ENCODE peak calls at places on chromosomes 2 and 18, in ten cellular contexts. One of them, this sample, is unnamed.

GRCh38 chr2:229920011-229920781 is 1.6 kb downstream of the TRIP12 start:
- DNase-seq in cardiac muscle cell: no peak
- DNase-seq in PC-3: no peak
- DNase-seq in GM12865: peak; percentile 32
- DNase-seq in HL-60: no peak
- DNase-seq in fibroblast of lung: peak; percentile 21
- DNase-seq in choroid plexus epithelial cell: peak; percentile 41
- DNase-seq in astrocyte: no peak
- DNase-seq in astrocyte of the spinal cord: peak; percentile 37
- DNase-seq in CD8-positive, alpha-beta T cell: peak; percentile 62
- DNase-seq in this sample: no peak

GRCh38 chr2:69937968-69938367 is 23.1 kb downstream of the MXD1 start:
- DNase-seq in cardiac muscle cell: no peak
- DNase-seq in PC-3: no peak
- DNase-seq in GM12865: no peak
- DNase-seq in HL-60: no peak
- DNase-seq in fibroblast of lung: no peak
- DNase-seq in choroid plexus epithelial cell: no peak
- DNase-seq in astrocyte: no peak
- DNase-seq in astrocyte of the spinal cord: no peak
- DNase-seq in CD8-positive, alpha-beta T cell: no peak
- DNase-seq in this sample: no peak

GRCh38 chr2:159456500-159457426 is 159.6 kb downstream of the BAZ2B start:
- DNase-seq in cardiac muscle cell: no peak
- DNase-seq in PC-3: no peak
- DNase-seq in GM12865: peak; percentile 3
- DNase-seq in HL-60: no peak
- DNase-seq in fibroblast of lung: peak; percentile 67
- DNase-seq in choroid plexus epithelial cell: peak; percentile 46
- DNase-seq in astrocyte: peak; percentile 55
- DNase-seq in astrocyte of the spinal cord: peak; percentile 10
- DNase-seq in CD8-positive, alpha-beta T cell: no peak
- DNase-seq in this sample: no peak

GRCh38 chr18:5298156-5298852 is 2.8 kb upstream of the ZBTB14 start:
- DNase-seq in cardiac muscle cell: no peak
- DNase-seq in PC-3: no peak
- DNase-seq in GM12865: no peak
- DNase-seq in HL-60: no peak
- DNase-seq in fibroblast of lung: no peak
- DNase-seq in choroid plexus epithelial cell: peak; percentile 55
- DNase-seq in astrocyte: no peak
- DNase-seq in astrocyte of the spinal cord: peak; percentile 22
- DNase-seq in CD8-positive, alpha-beta T cell: no peak
- DNase-seq in this sample: no peak

GRCh38 chr18:47679864-47680263 is 250.6 kb downstream of the SMAD2 start:
- DNase-seq in cardiac muscle cell: no peak
- DNase-seq in PC-3: no peak
- DNase-seq in GM12865: peak; percentile 81
- DNase-seq in HL-60: no peak
- DNase-seq in fibroblast of lung: no peak
- DNase-seq in choroid plexus epithelial cell: no peak
- DNase-seq in astrocyte: no peak
- DNase-seq in astrocyte of the spinal cord: no peak
- DNase-seq in CD8-positive, alpha-beta T cell: no peak
- DNase-seq in this sample: no peak

GRCh38 chr2:95047629-95048510 is 22.4 kb downstream of the MAL start:
- DNase-seq in cardiac muscle cell: no peak
- DNase-seq in PC-3: no peak
- DNase-seq in GM12865: no peak
- DNase-seq in HL-60: no peak
- DNase-seq in fibroblast of lung: no peak
- DNase-seq in choroid plexus epithelial cell: no peak
- DNase-seq in astrocyte: no peak
- DNase-seq in astrocyte of the spinal cord: no peak
- DNase-seq in CD8-positive, alpha-beta T cell: no peak
- DNase-seq in this sample: no peak

GRCh38 chr2:113053666-113054435 is 1.2 kb upstream of the IL36B start:
- DNase-seq in cardiac muscle cell: no peak
- DNase-seq in PC-3: no peak
- DNase-seq in GM12865: no peak
- DNase-seq in HL-60: no peak
- DNase-seq in fibroblast of lung: no peak
- DNase-seq in choroid plexus epithelial cell: no peak
- DNase-seq in astrocyte: no peak
- DNase-seq in astrocyte of the spinal cord: no peak
- DNase-seq in CD8-positive, alpha-beta T cell: no peak
- DNase-seq in this sample: no peak

GRCh38 chr18:50844960-50845359 is 25.1 kb upstream of the MRO start:
- DNase-seq in cardiac muscle cell: no peak
- DNase-seq in PC-3: no peak
- DNase-seq in GM12865: no peak
- DNase-seq in HL-60: no peak
- DNase-seq in fibroblast of lung: no peak
- DNase-seq in choroid plexus epithelial cell: no peak
- DNase-seq in astrocyte: no peak
- DNase-seq in astrocyte of the spinal cord: no peak
- DNase-seq in CD8-positive, alpha-beta T cell: no peak
- DNase-seq in this sample: no peak

GRCh38 chr2:6968319-6969100 is 51.3 kb downstream of the RNF144A start:
- DNase-seq in cardiac muscle cell: peak; percentile 61
- DNase-seq in PC-3: no peak
- DNase-seq in GM12865: peak; percentile 19
- DNase-seq in HL-60: no peak
- DNase-seq in fibroblast of lung: peak; percentile 41
- DNase-seq in choroid plexus epithelial cell: peak; percentile 82
- DNase-seq in astrocyte: peak; percentile 30
- DNase-seq in astrocyte of the spinal cord: peak; percentile 76
- DNase-seq in CD8-positive, alpha-beta T cell: no peak
- DNase-seq in this sample: no peak

GRCh38 chr2:939936-940620 is 10.6 kb upstream of the SNTG2 start:
- DNase-seq in cardiac muscle cell: peak; percentile 77
- DNase-seq in PC-3: no peak
- DNase-seq in GM12865: no peak
- DNase-seq in HL-60: no peak
- DNase-seq in fibroblast of lung: no peak
- DNase-seq in choroid plexus epithelial cell: peak; percentile 56
- DNase-seq in astrocyte: no peak
- DNase-seq in astrocyte of the spinal cord: peak; percentile 52
- DNase-seq in CD8-positive, alpha-beta T cell: no peak
- DNase-seq in this sample: no peak

GRCh38 chr2:149213764-149214493 is 116.5 kb upstream of the LYPD6 start:
- DNase-seq in cardiac muscle cell: no peak
- DNase-seq in PC-3: no peak
- DNase-seq in GM12865: no peak
- DNase-seq in HL-60: no peak
- DNase-seq in fibroblast of lung: no peak
- DNase-seq in choroid plexus epithelial cell: no peak
- DNase-seq in astrocyte: no peak
- DNase-seq in astrocyte of the spinal cord: no peak
- DNase-seq in CD8-positive, alpha-beta T cell: no peak
- DNase-seq in this sample: no peak

GRCh38 chr2:17733650-17734049 is 20.0 kb downstream of the SMC6 start:
- DNase-seq in cardiac muscle cell: no peak
- DNase-seq in PC-3: no peak
- DNase-seq in GM12865: no peak
- DNase-seq in HL-60: no peak
- DNase-seq in fibroblast of lung: no peak
- DNase-seq in choroid plexus epithelial cell: no peak
- DNase-seq in astrocyte: no peak
- DNase-seq in astrocyte of the spinal cord: no peak
- DNase-seq in CD8-positive, alpha-beta T cell: no peak
- DNase-seq in this sample: no peak

GRCh38 chr2:98444436-98445166 is at the start of gene INPP4A:
- DNase-seq in cardiac muscle cell: peak; percentile 74
- DNase-seq in PC-3: peak; percentile 80
- DNase-seq in GM12865: peak; percentile 82
- DNase-seq in HL-60: no peak
- DNase-seq in fibroblast of lung: peak; percentile 59
- DNase-seq in choroid plexus epithelial cell: peak; percentile 56
- DNase-seq in astrocyte: no peak
- DNase-seq in astrocyte of the spinal cord: peak; percentile 43
- DNase-seq in CD8-positive, alpha-beta T cell: peak; percentile 76
- DNase-seq in this sample: no peak

GRCh38 chr2:130920417-130921030 is 83.8 kb downstream of the ARHGEF4 start:
- DNase-seq in cardiac muscle cell: peak; percentile 84
- DNase-seq in PC-3: peak; percentile 87
- DNase-seq in GM12865: peak; percentile 42
- DNase-seq in HL-60: peak; percentile 10
- DNase-seq in fibroblast of lung: peak; percentile 50
- DNase-seq in choroid plexus epithelial cell: peak; percentile 81
- DNase-seq in astrocyte: peak; percentile 34
- DNase-seq in astrocyte of the spinal cord: peak; percentile 72
- DNase-seq in CD8-positive, alpha-beta T cell: peak; percentile 32
- DNase-seq in this sample: peak; percentile 25

GRCh38 chr2:159146930-159147666 is 139.4 kb downstream of the WDSUB1 start:
- DNase-seq in cardiac muscle cell: peak; percentile 38
- DNase-seq in PC-3: peak; percentile 10
- DNase-seq in GM12865: no peak
- DNase-seq in HL-60: no peak
- DNase-seq in fibroblast of lung: no peak
- DNase-seq in choroid plexus epithelial cell: no peak
- DNase-seq in astrocyte: no peak
- DNase-seq in astrocyte of the spinal cord: no peak
- DNase-seq in CD8-positive, alpha-beta T cell: no peak
- DNase-seq in this sample: no peak

GRCh38 chr18:3605562-3606443 is 155.8 kb downstream of the TGIF1 start:
- DNase-seq in cardiac muscle cell: peak; percentile 66
- DNase-seq in PC-3: peak; percentile 47
- DNase-seq in GM12865: no peak
- DNase-seq in HL-60: no peak
- DNase-seq in fibroblast of lung: peak; percentile 63
- DNase-seq in choroid plexus epithelial cell: peak; percentile 67
- DNase-seq in astrocyte: peak; percentile 52
- DNase-seq in astrocyte of the spinal cord: peak; percentile 68
- DNase-seq in CD8-positive, alpha-beta T cell: no peak
- DNase-seq in this sample: peak; percentile 65

GRCh38 chr2:172101008-172101706 is 1.5 kb downstream of the DLX2 start:
- DNase-seq in cardiac muscle cell: no peak
- DNase-seq in PC-3: no peak
- DNase-seq in GM12865: no peak
- DNase-seq in HL-60: no peak
- DNase-seq in fibroblast of lung: no peak
- DNase-seq in choroid plexus epithelial cell: no peak
- DNase-seq in astrocyte: no peak
- DNase-seq in astrocyte of the spinal cord: no peak
- DNase-seq in CD8-positive, alpha-beta T cell: no peak
- DNase-seq in this sample: no peak
- H3K4me3 ChIP-seq in cardiac muscle cell: peak overlapping the region; percentile 37
- H3K4me3 ChIP-seq in PC-3: peak overlapping the region; percentile 78
- H3K4me3 ChIP-seq in GM12865: no peak overlapping the region
- H3K4me3 ChIP-seq in HL-60: peak overlapping the region; percentile 63
- H3K4me3 ChIP-seq in fibroblast of lung: peak overlapping the region; percentile 65
- H3K4me3 ChIP-seq in choroid plexus epithelial cell: peak overlapping the region; percentile 27
- H3K4me3 ChIP-seq in astrocyte: peak overlapping the region; percentile 63
- H3K4me3 ChIP-seq in astrocyte of the spinal cord: no peak overlapping the region
- H3K4me3 ChIP-seq in CD8-positive, alpha-beta T cell: peak overlapping the region; percentile 44
- H3K4me3 ChIP-seq in this sample: peak overlapping the region; percentile 68

GRCh38 chr18:9109523-9109922 is 7.0 kb downstream of the NDUFV2 start:
- DNase-seq in cardiac muscle cell: peak; percentile 45
- DNase-seq in PC-3: no peak
- DNase-seq in GM12865: no peak
- DNase-seq in HL-60: no peak
- DNase-seq in fibroblast of lung: peak; percentile 70
- DNase-seq in choroid plexus epithelial cell: peak; percentile 53
- DNase-seq in astrocyte: peak; percentile 63
- DNase-seq in astrocyte of the spinal cord: peak; percentile 56
- DNase-seq in CD8-positive, alpha-beta T cell: no peak
- DNase-seq in this sample: no peak
- H3K4me3 ChIP-seq in cardiac muscle cell: no peak overlapping the region
- H3K4me3 ChIP-seq in PC-3: no peak overlapping the region
- H3K4me3 ChIP-seq in GM12865: no peak overlapping the region
- H3K4me3 ChIP-seq in HL-60: no peak overlapping the region
- H3K4me3 ChIP-seq in fibroblast of lung: peak overlapping the region; percentile 18
- H3K4me3 ChIP-seq in choroid plexus epithelial cell: no peak overlapping the region
- H3K4me3 ChIP-seq in astrocyte: no peak overlapping the region
- H3K4me3 ChIP-seq in astrocyte of the spinal cord: no peak overlapping the region
- H3K4me3 ChIP-seq in CD8-positive, alpha-beta T cell: no peak overlapping the region
- H3K4me3 ChIP-seq in this sample: no peak overlapping the region

DNA sequence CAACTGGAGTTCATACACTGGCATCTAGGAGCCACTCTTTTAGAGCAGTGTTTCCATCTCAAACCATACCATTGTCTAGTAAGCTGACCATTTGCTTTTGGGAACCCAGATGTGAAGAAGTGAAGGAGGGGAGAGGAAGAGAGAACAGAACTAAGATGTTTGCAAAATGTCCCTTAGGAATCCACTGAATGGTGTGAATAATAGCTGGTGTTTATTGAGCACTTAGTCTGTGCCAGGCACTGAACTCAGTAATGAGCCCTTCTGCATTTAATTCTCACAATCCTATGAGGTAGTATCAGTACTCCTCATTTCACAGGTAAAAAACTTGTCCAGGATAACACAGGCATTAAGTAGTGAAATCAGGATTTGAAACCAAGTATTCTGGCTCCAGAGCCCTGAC is 23.5 kb downstream of the LMAN2L start:
- DNase-seq in cardiac muscle cell: no peak
- DNase-seq in PC-3: no peak
- DNase-seq in GM12865: no peak
- DNase-seq in HL-60: no peak
- DNase-seq in fibroblast of lung: no peak
- DNase-seq in choroid plexus epithelial cell: no peak
- DNase-seq in astrocyte: no peak
- DNase-seq in astrocyte of the spinal cord: no peak
- DNase-seq in CD8-positive, alpha-beta T cell: no peak
- DNase-seq in this sample: no peak
- H3K4me3 ChIP-seq in cardiac muscle cell: no peak overlapping the region
- H3K4me3 ChIP-seq in PC-3: no peak overlapping the region
- H3K4me3 ChIP-seq in GM12865: no peak overlapping the region
- H3K4me3 ChIP-seq in HL-60: no peak overlapping the region
- H3K4me3 ChIP-seq in fibroblast of lung: no peak overlapping the region
- H3K4me3 ChIP-seq in choroid plexus epithelial cell: no peak overlapping the region
- H3K4me3 ChIP-seq in astrocyte: no peak overlapping the region
- H3K4me3 ChIP-seq in astrocyte of the spinal cord: no peak overlapping the region
- H3K4me3 ChIP-seq in CD8-positive, alpha-beta T cell: no peak overlapping the region
- H3K4me3 ChIP-seq in this sample: no peak overlapping the region

GRCh38 chr18:72543362-72544055 is 633 bp downstream of the CBLN2 start:
- DNase-seq in cardiac muscle cell: no peak
- DNase-seq in PC-3: no peak
- DNase-seq in GM12865: no peak
- DNase-seq in HL-60: no peak
- DNase-seq in fibroblast of lung: no peak
- DNase-seq in choroid plexus epithelial cell: no peak
- DNase-seq in astrocyte: no peak
- DNase-seq in astrocyte of the spinal cord: no peak
- DNase-seq in CD8-positive, alpha-beta T cell: no peak
- DNase-seq in this sample: no peak
- H3K4me3 ChIP-seq in cardiac muscle cell: peak overlapping the region; percentile 42
- H3K4me3 ChIP-seq in PC-3: peak overlapping the region; percentile 66
- H3K4me3 ChIP-seq in GM12865: no peak overlapping the region
- H3K4me3 ChIP-seq in HL-60: no peak overlapping the region
- H3K4me3 ChIP-seq in fibroblast of lung: peak overlapping the region; percentile 10
- H3K4me3 ChIP-seq in choroid plexus epithelial cell: peak overlapping the region; percentile 44
- H3K4me3 ChIP-seq in astrocyte: peak overlapping the region; percentile 44
- H3K4me3 ChIP-seq in astrocyte of the spinal cord: peak overlapping the region; percentile 31
- H3K4me3 ChIP-seq in CD8-positive, alpha-beta T cell: no peak overlapping the region
- H3K4me3 ChIP-seq in this sample: no peak overlapping the region

This sample was measured in Jurkat, Clone E6-1.